ENCODE peak calls at places on chromosome 13, in ten cellular contexts. C is NCI-H524; I is NCI-H510A treated with DMSO at 0.1 percent for 48 hours; M is upper lobe of right lung; R is cerebellar cortex; Z is lung; E is stimulated activated CD4-positive, alpha-beta T cell treated with anti-CD3 and anti-CD28 coated beads, Interleukin-1b, Interleukin-23, amount 100 ng/mL, for 48 hours; A is stimulated activated CD8-positive, alpha-beta memory T cell treated with anti-CD3 and anti-CD28 coated beads, Interleukin-15, amount 100 ng/mL, for 24 hours; T is glutamatergic neuron; K is keratinocyte. B is an unnamed sample.

GRCh38 chr13:114067886-114068722 is 64.3 kb downstream of the RASA3 start:
- DNase-seq in I (no peak), C (no peak), K (no peak), A (no peak), E (peak; percentile 48), T (no peak), Z (no peak), R (no peak), M (peak; percentile 64), B (no peak)

GRCh38 chr13:33997574-33997973 is 179.6 kb downstream of the RFC3 start:
- DNase-seq in C (no peak), M (no peak), I (peak; percentile 37), E (no peak), K (no peak), Z (no peak), R (no peak), T (no peak), A (no peak), B (no peak)

GRCh38 chr13:30319703-30320102 is 12.4 kb upstream of the KATNAL1 start:
- DNase-seq in I (no peak), T (no peak), C (no peak), E (no peak), Z (no peak), A (no peak), K (no peak), R (no peak), M (no peak), B (no peak)

GRCh38 chr13:48636550-48636949 is 17.2 kb upstream of the CYSLTR2 start:
- DNase-seq in T (no peak), M (no peak), E (no peak), Z (no peak), K (no peak), R (no peak), I (no peak), A (no peak), C (no peak), B (no peak)

GRCh38 chr13:39016789-39017188 is 21.1 kb downstream of the PROSER1 start:
- DNase-seq in I (no peak), R (peak; percentile 65), C (peak; percentile 32), T (peak; percentile 30), Z (no peak), M (no peak), K (no peak), A (no peak), E (peak; percentile 8), B (peak; percentile 19)

GRCh38 chr13:35599385-35599784 is 122.9 kb upstream of the MAB21L1 start:
- DNase-seq in R (no peak), K (no peak), A (no peak), E (no peak), I (no peak), T (no peak), C (no peak), M (no peak), Z (no peak), B (no peak)

GRCh38 chr13:64529874-64530485 is 2700.2 kb downstream of the PCDH9 start:
- DNase-seq in Z (no peak), E (no peak), R (peak; percentile 13), I (no peak), C (peak; percentile 20), M (no peak), K (no peak), A (no peak), T (peak; percentile 18), B (peak; percentile 6)

GRCh38 chr13:21106089-21106488 is 44.7 kb upstream of the LATS2 start:
- DNase-seq in E (no peak), K (no peak), R (no peak), T (no peak), I (no peak), A (no peak), C (peak; percentile 15), M (no peak), Z (no peak), B (no peak)

GRCh38 chr13:44219808-44220544 is 153.6 kb upstream of the SERP2 start:
- DNase-seq in K (no peak), M (no peak), E (no peak), Z (no peak), C (no peak), I (no peak), T (no peak), R (no peak), A (no peak), B (no peak)

GRCh38 chr13:112781287-112781686 is 91.4 kb downstream of the ATP11A start:
- DNase-seq in C (no peak), K (no peak), E (no peak), M (no peak), A (no peak), R (no peak), Z (no peak), T (peak; percentile 18), I (no peak), B (no peak)

GRCh38 chr13:99258946-99259345 is 767 bp upstream of the GPR18 start:
- DNase-seq in R (no peak), A (no peak), E (no peak), Z (no peak), K (no peak), M (no peak), C (no peak), I (no peak), T (no peak), B (no peak)

GRCh38 chr13:21767032-21767431 is 96.2 kb downstream of the FGF9 start:
- DNase-seq in A (no peak), K (no peak), I (no peak), Z (no peak), M (no peak), E (no peak), T (no peak), C (no peak), R (peak; percentile 8), B (no peak)

GRCh38 chr13:51148223-51148951 is 37.3 kb upstream of the C13orf42 start:
- DNase-seq in M (no peak), R (no peak), Z (no peak), C (peak; percentile 11), T (peak; percentile 24), E (no peak), A (no peak), K (no peak), I (no peak), B (no peak)

GRCh38 chr13:98089826-98090225 is 53.1 kb upstream of the FARP1 start:
- DNase-seq in I (no peak), R (no peak), E (no peak), K (no peak), Z (no peak), M (no peak), C (peak; percentile 21), T (no peak), A (no peak), B (no peak)

GRCh38 chr13:28320884-28321574 is 173.9 kb downstream of the FLT1 start:
- DNase-seq in C (no peak), A (no peak), I (peak; percentile 81), K (no peak), E (no peak), R (no peak), M (no peak), Z (no peak), T (no peak), B (no peak)

GRCh38 chr13:40812724-40813445 is 23.5 kb downstream of the SLC25A15 start:
- DNase-seq in E (no peak), R (no peak), Z (no peak), K (peak; percentile 19), T (no peak), A (no peak), I (no peak), M (no peak), C (no peak), B (peak; percentile 6)

GRCh38 chr13:30708541-30708940 is 26.8 kb upstream of the ALOX5AP start:
- DNase-seq in A (no peak), Z (no peak), T (no peak), M (no peak), R (no peak), E (no peak), I (no peak), K (no peak), C (no peak), B (no peak)

GRCh38 chr13:27379694-27380596 is 44.5 kb upstream of the GTF3A start:
- DNase-seq in C (peak; percentile 85), I (peak; percentile 72), T (peak; percentile 86), M (no peak), Z (no peak), R (peak; percentile 71), E (peak; percentile 63), A (no peak), K (no peak), B (peak; percentile 57)

GRCh38 chr13:98175823-98176222 is 1.2 kb downstream of the RNF113B start:
- DNase-seq in E (no peak), Z (no peak), C (no peak), M (no peak), A (no peak), K (no peak), T (no peak), I (no peak), R (no peak), B (no peak)

GRCh38 chr13:42654212-42654611 is 80.3 kb downstream of the TNFSF11 start:
- DNase-seq in M (no peak), R (no peak), A (no peak), K (no peak), I (no peak), E (no peak), C (no peak), Z (no peak), T (no peak), B (no peak)

GRCh38 chr13:101552797-101553196 is 100.3 kb downstream of the ITGBL1 start:
- DNase-seq in A (no peak), R (no peak), M (no peak), C (no peak), Z (no peak), I (no peak), T (no peak), K (no peak), E (no peak), B (no peak)

GRCh38 chr13:114038211-114038613 is 64.3 kb upstream of the C13orf46 start:
- DNase-seq in C (no peak), A (no peak), T (no peak), K (no peak), R (no peak), M (no peak), E (no peak), Z (no peak), I (no peak), B (no peak)

GRCh38 chr13:100125946-100126345 is 37.1 kb downstream of the PCCA start:
- DNase-seq in R (no peak), Z (no peak), E (no peak), I (no peak), A (no peak), C (no peak), M (no peak), T (no peak), K (no peak), B (no peak)

GRCh38 chr13:102710261-102710679 is 15.4 kb upstream of the METTL21C start:
- DNase-seq in R (no peak), A (no peak), M (no peak), T (no peak), K (no peak), C (no peak), E (no peak), I (no peak), Z (no peak), B (no peak)

GRCh38 chr13:99800951-99801350 is 170.6 kb downstream of the ZIC5 start:
- DNase-seq in Z (no peak), E (no peak), M (no peak), C (no peak), K (no peak), A (no peak), I (no peak), R (no peak), T (no peak), B (no peak)

GRCh38 chr13:34128661-34129060 is 310.7 kb downstream of the RFC3 start:
- DNase-seq in K (no peak), E (no peak), A (no peak), I (no peak), T (no peak), Z (no peak), C (no peak), R (no peak), M (no peak), B (no peak)

GRCh38 chr13:35549481-35549880 is 73.0 kb upstream of the MAB21L1 start:
- DNase-seq in T (no peak), C (no peak), Z (no peak), I (no peak), M (no peak), R (no peak), K (no peak), A (no peak), E (no peak), B (no peak)

GRCh38 chr13:26921918-26922317 is 161.3 kb upstream of the GPR12 start:
- DNase-seq in T (no peak), K (no peak), C (no peak), I (no peak), A (no peak), M (no peak), E (no peak), Z (no peak), R (no peak), B (no peak)

B was measured in K562.